ENCODE peak calls at places on chromosomes 3 and 15, in nine cellular contexts. O, E, D, W, U, P, G, X and A are unnamed samples.

GRCh38 chr15:61374848-61375247 is 145.7 kb upstream of the RORA start:
- DNase-seq in O (no peak), E (no peak), D (no peak), W (no peak), U (no peak), P (no peak), G (no peak), X (no peak), A (no peak)

GRCh38 chr15:90730290-90730689 is 13.1 kb downstream of the BLM start:
- DNase-seq in O (no peak), E (no peak), D (no peak), W (no peak), U (no peak), P (no peak), G (no peak), X (no peak), A (no peak)

GRCh38 chr3:28575100-28575747 is 226.6 kb upstream of the AZI2 start:
- DNase-seq in O (no peak), E (no peak), D (no peak), W (no peak), U (no peak), P (peak), G (no peak), X (no peak), A (no peak)

GRCh38 chr3:64351713-64352595 is 126.7 kb upstream of the PRICKLE2 start:
- DNase-seq in O (no peak), E (no peak), D (no peak), W (no peak), U (no peak), P (no peak), G (no peak), X (no peak), A (no peak)

GRCh38 chr15:78035319-78035718 is 42.2 kb downstream of the TBC1D2B start:
- DNase-seq in O (no peak), E (no peak), D (no peak), W (no peak), U (no peak), P (no peak), G (no peak), X (no peak), A (no peak)

GRCh38 chr3:35389907-35390306 is 249.4 kb upstream of the ARPP21 start:
- DNase-seq in O (no peak), E (no peak), D (no peak), W (no peak), U (no peak), P (no peak), G (no peak), X (no peak), A (no peak)

GRCh38 chr3:29356062-29356461 is 75.2 kb downstream of the RBMS3 start:
- DNase-seq in O (no peak), E (no peak), D (no peak), W (no peak), U (no peak), P (no peak), G (no peak), X (no peak), A (no peak)

GRCh38 chr3:72227536-72228070 is 442.7 kb upstream of the PROK2 start:
- DNase-seq in O (peak), E (no peak), D (no peak), W (peak), U (no peak), P (no peak), G (no peak), X (no peak), A (no peak)

GRCh38 chr3:42032693-42033349 is 58.3 kb upstream of the TRAK1 start:
- DNase-seq in O (peak), E (no peak), D (no peak), W (peak), U (peak), P (peak), G (no peak), X (peak), A (no peak)

GRCh38 chr3:156456771-156457224 is 98.1 kb downstream of the SSR3 start:
- DNase-seq in O (no peak), E (no peak), D (no peak), W (no peak), U (no peak), P (no peak), G (no peak), X (no peak), A (no peak)

GRCh38 chr15:60423540-60423939 is 25.8 kb upstream of the ANXA2 start:
- DNase-seq in O (peak), E (no peak), D (no peak), W (peak), U (no peak), P (peak), G (no peak), X (no peak), A (no peak)

GRCh38 chr3:63998852-63999754 is 24.2 kb downstream of the PSMD6 start:
- DNase-seq in O (no peak), E (no peak), D (no peak), W (no peak), U (no peak), P (no peak), G (no peak), X (no peak), A (no peak)